ENCODE peak calls at places on chromosomes 7 and 10, in ten cellular contexts. One of them, this sample, is unnamed.

GRCh38 chr10:59589721-59590120 is 119.9 kb downstream of the SLC16A9 start:
- DNase-seq in HAP-1: no peak
- DNase-seq in KBM-7: no peak
- DNase-seq in GM13976: no peak
- DNase-seq in G401: no peak
- DNase-seq in GM10248: no peak
- DNase-seq in astrocyte of the spinal cord: no peak
- DNase-seq in transverse colon: no peak
- DNase-seq in nucleus accumbens: no peak
- DNase-seq in suprapubic skin: no peak
- DNase-seq in this sample: no peak

GRCh38 chr7:54985405-54986360 is 33.1 kb upstream of the EGFR start:
- DNase-seq in HAP-1: no peak
- DNase-seq in KBM-7: no peak
- DNase-seq in GM13976: no peak
- DNase-seq in G401: no peak
- DNase-seq in GM10248: no peak
- DNase-seq in astrocyte of the spinal cord: peak; percentile 50
- DNase-seq in transverse colon: no peak
- DNase-seq in nucleus accumbens: no peak
- DNase-seq in suprapubic skin: no peak
- DNase-seq in this sample: no peak

GRCh38 chr7:78099715-78100477 is 301.3 kb downstream of the PHTF2 start:
- DNase-seq in HAP-1: peak; percentile 22
- DNase-seq in KBM-7: no peak
- DNase-seq in GM13976: no peak
- DNase-seq in G401: no peak
- DNase-seq in GM10248: no peak
- DNase-seq in astrocyte of the spinal cord: peak; percentile 78
- DNase-seq in transverse colon: no peak
- DNase-seq in nucleus accumbens: no peak
- DNase-seq in suprapubic skin: no peak
- DNase-seq in this sample: no peak

GRCh38 chr7:77349141-77349540 is 67.0 kb downstream of the GSAP start:
- DNase-seq in HAP-1: no peak
- DNase-seq in KBM-7: no peak
- DNase-seq in GM13976: no peak
- DNase-seq in G401: no peak
- DNase-seq in GM10248: no peak
- DNase-seq in astrocyte of the spinal cord: peak; percentile 19
- DNase-seq in transverse colon: no peak
- DNase-seq in nucleus accumbens: no peak
- DNase-seq in suprapubic skin: no peak
- DNase-seq in this sample: no peak

GRCh38 chr7:75981450-75982305 is 12.7 kb downstream of the TMEM120A start:
- DNase-seq in HAP-1: no peak
- DNase-seq in KBM-7: no peak
- DNase-seq in GM13976: no peak
- DNase-seq in G401: no peak
- DNase-seq in GM10248: no peak
- DNase-seq in astrocyte of the spinal cord: no peak
- DNase-seq in transverse colon: no peak
- DNase-seq in nucleus accumbens: no peak
- DNase-seq in suprapubic skin: peak; percentile 64
- DNase-seq in this sample: no peak

GRCh38 chr7:98569606-98570337 is 47.3 kb upstream of the NPTX2 start:
- DNase-seq in HAP-1: no peak
- DNase-seq in KBM-7: peak; percentile 19
- DNase-seq in GM13976: no peak
- DNase-seq in G401: peak; percentile 35
- DNase-seq in GM10248: no peak
- DNase-seq in astrocyte of the spinal cord: no peak
- DNase-seq in transverse colon: peak; percentile 9
- DNase-seq in nucleus accumbens: peak; percentile 50
- DNase-seq in suprapubic skin: no peak
- DNase-seq in this sample: no peak

GRCh38 chr7:10704653-10705052 is 269.0 kb upstream of the PHF14 start:
- DNase-seq in HAP-1: no peak
- DNase-seq in KBM-7: no peak
- DNase-seq in GM13976: no peak
- DNase-seq in G401: no peak
- DNase-seq in GM10248: no peak
- DNase-seq in astrocyte of the spinal cord: no peak
- DNase-seq in transverse colon: no peak
- DNase-seq in nucleus accumbens: no peak
- DNase-seq in suprapubic skin: no peak
- DNase-seq in this sample: no peak

GRCh38 chr7:126696639-126697038 is 556.1 kb downstream of the GRM8 start:
- DNase-seq in HAP-1: no peak
- DNase-seq in KBM-7: no peak
- DNase-seq in GM13976: no peak
- DNase-seq in G401: no peak
- DNase-seq in GM10248: no peak
- DNase-seq in astrocyte of the spinal cord: no peak
- DNase-seq in transverse colon: no peak
- DNase-seq in nucleus accumbens: no peak
- DNase-seq in suprapubic skin: no peak
- DNase-seq in this sample: no peak

GRCh38 chr10:88042162-88043100 is 179.0 kb downstream of the PTEN start:
- DNase-seq in HAP-1: no peak
- DNase-seq in KBM-7: no peak
- DNase-seq in GM13976: no peak
- DNase-seq in G401: no peak
- DNase-seq in GM10248: no peak
- DNase-seq in astrocyte of the spinal cord: peak; percentile 31
- DNase-seq in transverse colon: no peak
- DNase-seq in nucleus accumbens: no peak
- DNase-seq in suprapubic skin: no peak
- DNase-seq in this sample: no peak

GRCh38 chr10:75401569-75402485 is at the start of gene ZNF503:
- DNase-seq in HAP-1: peak; percentile 94
- DNase-seq in KBM-7: peak; percentile 98
- DNase-seq in GM13976: peak; percentile 67
- DNase-seq in G401: peak; percentile 93
- DNase-seq in GM10248: peak; percentile 68
- DNase-seq in astrocyte of the spinal cord: peak; percentile 99
- DNase-seq in transverse colon: peak; percentile 94
- DNase-seq in nucleus accumbens: peak; percentile 93
- DNase-seq in suprapubic skin: peak; percentile 98
- DNase-seq in this sample: peak; percentile 88

GRCh38 chr7:11819947-11820346 is 12.1 kb downstream of the THSD7A start:
- DNase-seq in HAP-1: no peak
- DNase-seq in KBM-7: no peak
- DNase-seq in GM13976: no peak
- DNase-seq in G401: no peak
- DNase-seq in GM10248: no peak
- DNase-seq in astrocyte of the spinal cord: no peak
- DNase-seq in transverse colon: no peak
- DNase-seq in nucleus accumbens: no peak
- DNase-seq in suprapubic skin: no peak
- DNase-seq in this sample: no peak

GRCh38 chr7:99109108-99110051 is 34.5 kb downstream of the SMURF1 start:
- DNase-seq in HAP-1: no peak
- DNase-seq in KBM-7: peak; percentile 81
- DNase-seq in GM13976: no peak
- DNase-seq in G401: peak; percentile 25
- DNase-seq in GM10248: no peak
- DNase-seq in astrocyte of the spinal cord: no peak
- DNase-seq in transverse colon: no peak
- DNase-seq in nucleus accumbens: no peak
- DNase-seq in suprapubic skin: no peak
- DNase-seq in this sample: no peak

GRCh38 chr7:34362621-34363020 is 295.4 kb upstream of the NPSR1 start:
- DNase-seq in HAP-1: no peak
- DNase-seq in KBM-7: no peak
- DNase-seq in GM13976: no peak
- DNase-seq in G401: peak; percentile 97
- DNase-seq in GM10248: no peak
- DNase-seq in astrocyte of the spinal cord: no peak
- DNase-seq in transverse colon: no peak
- DNase-seq in nucleus accumbens: no peak
- DNase-seq in suprapubic skin: no peak
- DNase-seq in this sample: no peak

GRCh38 chr10:30825495-30825894 is 195.9 kb upstream of the LYZL2 start:
- DNase-seq in HAP-1: no peak
- DNase-seq in KBM-7: no peak
- DNase-seq in GM13976: no peak
- DNase-seq in G401: no peak
- DNase-seq in GM10248: no peak
- DNase-seq in astrocyte of the spinal cord: no peak
- DNase-seq in transverse colon: no peak
- DNase-seq in nucleus accumbens: no peak
- DNase-seq in suprapubic skin: no peak
- DNase-seq in this sample: no peak

GRCh38 chr10:58957517-58957916 is 218.9 kb upstream of the PHYHIPL start:
- DNase-seq in HAP-1: no peak
- DNase-seq in KBM-7: no peak
- DNase-seq in GM13976: no peak
- DNase-seq in G401: no peak
- DNase-seq in GM10248: no peak
- DNase-seq in astrocyte of the spinal cord: no peak
- DNase-seq in transverse colon: no peak
- DNase-seq in nucleus accumbens: no peak
- DNase-seq in suprapubic skin: no peak
- DNase-seq in this sample: no peak

GRCh38 chr10:26931223-26931622 is 70.5 kb upstream of the ABI1 start:
- DNase-seq in HAP-1: no peak
- DNase-seq in KBM-7: no peak
- DNase-seq in GM13976: peak; percentile 77
- DNase-seq in G401: no peak
- DNase-seq in GM10248: peak; percentile 71
- DNase-seq in astrocyte of the spinal cord: no peak
- DNase-seq in transverse colon: peak; percentile 66
- DNase-seq in nucleus accumbens: no peak
- DNase-seq in suprapubic skin: no peak
- DNase-seq in this sample: no peak

GRCh38 chr10:35546824-35547225 is 58.3 kb upstream of the GJD4 start:
- DNase-seq in HAP-1: peak; percentile 95
- DNase-seq in KBM-7: no peak
- DNase-seq in GM13976: no peak
- DNase-seq in G401: no peak
- DNase-seq in GM10248: no peak
- DNase-seq in astrocyte of the spinal cord: peak; percentile 84
- DNase-seq in transverse colon: no peak
- DNase-seq in nucleus accumbens: no peak
- DNase-seq in suprapubic skin: no peak
- DNase-seq in this sample: no peak

GRCh38 chr7:155336812-155337602 is 39.3 kb downstream of the INSIG1 start:
- DNase-seq in HAP-1: no peak
- DNase-seq in KBM-7: no peak
- DNase-seq in GM13976: no peak
- DNase-seq in G401: peak; percentile 73
- DNase-seq in GM10248: no peak
- DNase-seq in astrocyte of the spinal cord: no peak
- DNase-seq in transverse colon: no peak
- DNase-seq in nucleus accumbens: no peak
- DNase-seq in suprapubic skin: no peak
- DNase-seq in this sample: no peak

This sample was measured in H1.